ENCODE peak calls at places on chromosome 4, in four cellular contexts. U is upper lobe of left lung, M is transverse colon, S is ovary. X is an unnamed sample.

GRCh38 chr4:78567502-78568075 is 16.0 kb downstream of the ANXA3 start:
- DNase-seq in M (no peak), S (no peak), U (no peak), X (no peak)

GRCh38 chr4:179867300-179867878 is 2375.8 kb upstream of the TENM3 start:
- DNase-seq in U (peak; percentile 32), S (peak; percentile 32), M (peak; percentile 51), X (no peak)

GRCh38 chr4:99655315-99656081 is 2.1 kb downstream of the C4orf54 start:
- DNase-seq in U (peak; percentile 34), S (peak; percentile 80), M (no peak), X (peak; percentile 56)

GRCh38 chr4:79022529-79022928 is 83.3 kb upstream of the PAQR3 start:
- DNase-seq in U (no peak), S (no peak), M (no peak), X (no peak)

GRCh38 chr4:140302151-140302859 is 71.1 kb upstream of the SCOC start:
- DNase-seq in M (no peak), S (no peak), U (no peak), X (no peak)

GRCh38 chr4:130479020-130479419 is 1383.1 kb downstream of the C4orf33 start:
- DNase-seq in S (no peak), U (no peak), M (no peak), X (no peak)

GRCh38 chr4:184748251-184748652 is 14.4 kb upstream of the CENPU start:
- DNase-seq in M (peak; percentile 31), U (peak; percentile 60), S (no peak), X (peak; percentile 73)

GRCh38 chr4:66681962-66682361 is 863.3 kb downstream of the CENPC start:
- DNase-seq in U (no peak), S (no peak), M (no peak), X (no peak)

GRCh38 chr4:71020611-71021010 is 27.2 kb downstream of the DCK start:
- DNase-seq in S (no peak), M (no peak), U (no peak), X (no peak)

GRCh38 chr4:6619116-6619465 is 21.4 kb upstream of the MRFAP1 start:
- DNase-seq in U (no peak), M (no peak), S (no peak), X (no peak)

GRCh38 chr4:25913851-25914669 is at the start of gene SMIM20:
- DNase-seq in M (peak; percentile 94), U (peak; percentile 94), S (peak; percentile 94), X (peak; percentile 92)

GRCh38 chr4:125085-125820 is 952 bp downstream of the ZNF718 start:
- DNase-seq in U (peak; percentile 73), M (peak; percentile 53), S (peak; percentile 53), X (peak; percentile 47)

GRCh38 chr4:82677327-82677726 is 115.5 kb upstream of the TMEM150C start:
- DNase-seq in M (no peak), U (no peak), S (no peak), X (no peak)

GRCh38 chr4:138512766-138513165 is 270.6 kb upstream of the SLC7A11 start:
- DNase-seq in U (no peak), S (no peak), M (no peak), X (no peak)

GRCh38 chr4:74203467-74203866 is 45.5 kb downstream of the MTHFD2L start:
- DNase-seq in S (no peak), M (no peak), U (no peak), X (no peak)

GRCh38 chr4:73816814-73817213 is 19.7 kb upstream of the CXCL6 start:
- DNase-seq in U (no peak), S (no peak), M (no peak), X (no peak)

GRCh38 chr4:163495900-163496299 is 1.4 kb downstream of the TMA16 start:
- DNase-seq in U (no peak), S (no peak), M (no peak), X (no peak)

GRCh38 chr4:76430519-76431388 is 4.3 kb upstream of the SHROOM3 start:
- DNase-seq in M (no peak), S (no peak), U (no peak), X (no peak)

GRCh38 chr4:138734746-138735145 is 280.8 kb upstream of the NOCT start:
- DNase-seq in S (no peak), M (no peak), U (no peak), X (no peak)

GRCh38 chr4:703336-704197 is 2.1 kb upstream of the PCGF3 start:
- DNase-seq in M (no peak), U (no peak), S (peak; percentile 48), X (no peak)

GRCh38 chr4:159280442-159281172 is 177.7 kb downstream of the RAPGEF2 start:
- DNase-seq in S (no peak), U (no peak), M (no peak), X (no peak)

GRCh38 chr4:109671350-109671749 is 31.9 kb downstream of the CASP6 start:
- DNase-seq in S (no peak), M (no peak), U (no peak), X (no peak)

GRCh38 chr4:1201851-1202525 is 29.6 kb upstream of the SPON2 start:
- DNase-seq in U (peak; percentile 85), S (peak; percentile 74), M (peak; percentile 83), X (peak; percentile 73)

GRCh38 chr4:73452953-73453700 is 17.1 kb downstream of the AFP start:
- DNase-seq in M (peak; percentile 56), S (no peak), U (no peak), X (no peak)

GRCh38 chr4:123939621-123940020 is 543.0 kb downstream of the SPRY1 start:
- DNase-seq in M (no peak), U (no peak), S (no peak), X (no peak)

GRCh38 chr4:114281561-114281960 is 302.1 kb upstream of the ARSJ start:
- DNase-seq in U (no peak), S (no peak), M (no peak), X (no peak)

GRCh38 chr4:100362363-100362762 is 155.5 kb downstream of the EMCN start:
- DNase-seq in M (no peak), U (no peak), S (no peak), X (no peak)

GRCh38 chr4:153212755-153213154 is 8.5 kb downstream of the TRIM2 start:
- DNase-seq in M (no peak), U (peak; percentile 61), S (no peak), X (no peak)

GRCh38 chr4:3364199-3364598 is 71.4 kb downstream of the RGS12 start:
- DNase-seq in U (no peak), S (no peak), M (no peak), X (no peak)

GRCh38 chr4:46196086-46196485 is 72.2 kb upstream of the GABRG1 start:
- DNase-seq in S (no peak), M (no peak), U (no peak), X (no peak)

GRCh38 chr4:114264877-114265291 is 285.4 kb upstream of the ARSJ start:
- DNase-seq in U (no peak), S (no peak), M (no peak), X (no peak)

GRCh38 chr4:127782025-127782274 is 172 bp upstream of the HSPA4L start:
- DNase-seq in S (peak; percentile 90), U (peak; percentile 81), M (peak; percentile 87), X (peak; percentile 87)

GRCh38 chr4:124132161-124132560 is 580.4 kb downstream of the ANKRD50 start:
- DNase-seq in U (no peak), S (no peak), M (no peak), X (no peak)

GRCh38 chr4:145279122-145279960 is 99.0 kb upstream of the OTUD4 start:
- DNase-seq in U (no peak), M (no peak), S (no peak), X (no peak)
- TF ChIP-seq EP300 in U (no peak), M (no peak), S (no peak), X (no peak)

DNA sequence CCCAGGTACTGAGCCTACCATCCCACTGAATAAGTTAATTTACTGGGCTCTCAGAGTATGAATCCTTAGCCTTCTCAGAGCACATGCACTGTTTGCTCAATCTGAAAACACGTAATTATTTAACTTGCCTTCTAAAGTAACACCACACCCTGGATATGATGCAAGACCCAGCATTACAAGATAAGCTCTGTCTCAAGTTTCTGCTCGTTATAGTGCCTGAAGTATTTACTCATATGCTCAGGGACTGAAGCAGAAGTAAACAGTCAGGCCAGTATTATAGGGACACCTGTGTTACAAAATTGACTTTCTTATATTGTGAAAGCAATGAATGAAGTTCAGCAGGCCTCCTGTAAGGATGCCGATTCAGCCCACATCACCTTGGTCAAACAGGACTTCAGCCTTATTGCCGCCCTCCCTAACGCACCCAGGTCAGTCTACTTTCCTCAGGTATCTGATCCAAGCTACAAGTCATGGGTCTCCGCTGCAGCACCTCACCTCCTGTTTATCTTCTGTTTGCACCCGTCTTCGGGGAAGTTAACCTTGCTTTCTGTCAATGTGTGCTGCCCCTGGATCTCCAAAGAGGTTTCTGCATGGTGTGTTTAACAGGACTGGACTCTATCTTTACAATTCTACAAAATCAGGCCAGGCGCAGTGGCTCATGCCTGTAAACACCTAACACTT is 42.9 kb upstream of the KLF3 start:
- DNase-seq in M (peak; percentile 69), U (peak; percentile 68), S (no peak), X (peak; percentile 67)
- TF ChIP-seq EP300 in M (peak; percentile 21), U (peak; percentile 45), S (no peak), X (no peak)

GRCh38 chr4:185958094-185958493 is 110.9 kb upstream of the TLR3 start:
- DNase-seq in U (no peak), M (no peak), S (no peak), X (no peak)

GRCh38 chr4:185956546-185956945 is 112.4 kb upstream of the TLR3 start:
- DNase-seq in M (no peak), U (no peak), S (no peak), X (no peak)

GRCh38 chr4:185950891-185951290 is 118.1 kb upstream of the TLR3 start:
- DNase-seq in S (no peak), U (no peak), M (no peak), X (no peak)

DNA sequence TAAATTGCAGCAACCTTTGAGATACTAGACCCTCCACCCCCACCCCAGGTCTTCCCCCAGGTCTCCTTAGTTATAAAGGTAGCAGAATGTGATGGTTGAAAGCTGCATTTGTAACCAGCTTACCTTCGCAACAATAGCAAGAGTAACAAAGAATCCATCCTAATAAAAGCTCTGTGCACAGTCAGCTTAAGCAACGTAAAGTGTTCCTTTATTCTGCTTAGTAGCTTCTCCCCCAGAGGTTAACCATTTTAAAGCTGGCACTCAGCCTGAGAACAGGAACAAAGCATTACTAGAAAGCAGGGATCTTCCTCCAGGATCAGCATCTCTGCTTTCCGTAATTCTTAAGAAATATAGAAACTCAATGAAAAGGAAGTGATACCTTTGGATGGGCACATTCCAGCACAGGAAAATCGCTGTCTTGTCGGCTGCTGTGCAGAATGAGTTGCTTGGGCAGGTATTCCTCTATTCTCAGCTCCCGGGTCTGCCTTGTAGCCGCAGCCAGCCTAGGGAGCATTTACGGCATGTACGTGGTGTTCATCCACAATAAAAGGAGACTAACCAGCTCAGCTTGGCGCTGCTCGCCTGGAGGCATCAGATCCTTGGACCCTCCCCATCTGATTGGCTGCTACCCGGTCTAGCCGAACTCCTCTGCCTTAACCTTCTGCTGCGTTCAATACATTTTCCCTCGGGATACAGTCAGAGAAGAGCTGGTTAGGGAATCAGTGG is 113.0 kb upstream of the TLR3 start:
- DNase-seq in M (no peak), S (no peak), U (no peak), X (no peak)
- TF ChIP-seq EP300 in M (no peak), S (no peak), U (no peak), X (no peak)

GRCh38 chr4:118817178-118817930 is 18.6 kb downstream of the SEC24D start:
- DNase-seq in S (no peak), M (no peak), U (no peak), X (no peak)

GRCh38 chr4:118824141-118824540 is 11.8 kb downstream of the SEC24D start:
- DNase-seq in M (no peak), U (no peak), S (no peak), X (no peak)

GRCh38 chr4:118825799-118826198 is 10.1 kb downstream of the SEC24D start:
- DNase-seq in U (no peak), M (no peak), S (no peak), X (no peak)

GRCh38 chr4:118823471-118823870 is 12.5 kb downstream of the SEC24D start:
- DNase-seq in U (peak; percentile 65), S (no peak), M (peak; percentile 47), X (peak; percentile 78)

GRCh38 chr4:118821590-118822293 is 14.2 kb downstream of the SEC24D start:
- DNase-seq in U (no peak), M (no peak), S (no peak), X (no peak)
- TF ChIP-seq EP300 in U (no peak), M (no peak), S (no peak), X (no peak)

X was measured in stomach.